ENCODE peak calls at places on chromosome 19, in six cellular contexts. One of them, this sample, is unnamed.

GRCh38 chr19:46861691-46862503 is 1.1 kb downstream of the ARHGAP35 start:
- DNase-seq in WTC11: peak
- DNase-seq in left ventricle myocardium inferior: no peak
- DNase-seq in AG10803: no peak
- DNase-seq in B cell: no peak
- DNase-seq in ovary: no peak
- DNase-seq in this sample: no peak

GRCh38 chr19:54390942-54391577 is 24.2 kb upstream of the TTYH1 start:
- DNase-seq in left ventricle myocardium inferior: no peak
- DNase-seq in AG10803: peak
- DNase-seq in ovary: peak
- DNase-seq in WTC11: peak
- DNase-seq in B cell: peak
- DNase-seq in this sample: peak

GRCh38 chr19:4557186-4557970 is 2.1 kb downstream of the SEMA6B start:
- DNase-seq in left ventricle myocardium inferior: no peak
- DNase-seq in B cell: peak
- DNase-seq in ovary: no peak
- DNase-seq in AG10803: no peak
- DNase-seq in WTC11: peak
- DNase-seq in this sample: no peak

GRCh38 chr19:47598407-47599349 is 10.3 kb upstream of the BICRA start:
- DNase-seq in ovary: peak
- DNase-seq in WTC11: peak
- DNase-seq in left ventricle myocardium inferior: no peak
- DNase-seq in B cell: no peak
- DNase-seq in AG10803: peak
- DNase-seq in this sample: no peak

GRCh38 chr19:58479736-58480480 is 3.8 kb downstream of the ZNF446 start:
- DNase-seq in left ventricle myocardium inferior: no peak
- DNase-seq in B cell: peak
- DNase-seq in WTC11: no peak
- DNase-seq in ovary: no peak
- DNase-seq in AG10803: no peak
- DNase-seq in this sample: no peak

GRCh38 chr19:56839665-56840451 is 668 bp downstream of the PEG3 start:
- DNase-seq in WTC11: no peak
- DNase-seq in left ventricle myocardium inferior: peak
- DNase-seq in ovary: peak
- DNase-seq in B cell: peak
- DNase-seq in AG10803: peak
- DNase-seq in this sample: no peak

GRCh38 chr19:10363789-10364281 is 16.5 kb downstream of the TYK2 start:
- DNase-seq in left ventricle myocardium inferior: no peak
- DNase-seq in WTC11: no peak
- DNase-seq in ovary: no peak
- DNase-seq in B cell: no peak
- DNase-seq in AG10803: no peak
- DNase-seq in this sample: no peak

GRCh38 chr19:40742477-40742876 is 7.8 kb downstream of the ACTMAP start:
- DNase-seq in WTC11: no peak
- DNase-seq in ovary: no peak
- DNase-seq in B cell: no peak
- DNase-seq in left ventricle myocardium inferior: no peak
- DNase-seq in AG10803: no peak
- DNase-seq in this sample: no peak

GRCh38 chr19:29529646-29530548 is 4.1 kb downstream of the VSTM2B start:
- DNase-seq in ovary: no peak
- DNase-seq in B cell: no peak
- DNase-seq in WTC11: peak
- DNase-seq in left ventricle myocardium inferior: no peak
- DNase-seq in AG10803: no peak
- DNase-seq in this sample: no peak

GRCh38 chr19:29001922-29002247 is 211.1 kb downstream of the UQCRFS1 start:
- DNase-seq in left ventricle myocardium inferior: no peak
- DNase-seq in WTC11: no peak
- DNase-seq in AG10803: peak
- DNase-seq in ovary: no peak
- DNase-seq in B cell: no peak
- DNase-seq in this sample: no peak

GRCh38 chr19:43780706-43781525 is at the start of gene KCNN4:
- DNase-seq in B cell: peak
- DNase-seq in AG10803: peak
- DNase-seq in WTC11: no peak
- DNase-seq in ovary: no peak
- DNase-seq in left ventricle myocardium inferior: no peak
- DNase-seq in this sample: no peak

GRCh38 chr19:39299404-39299803 is 3.2 kb downstream of the IFNL1 start:
- DNase-seq in left ventricle myocardium inferior: no peak
- DNase-seq in B cell: no peak
- DNase-seq in WTC11: no peak
- DNase-seq in AG10803: no peak
- DNase-seq in ovary: no peak
- DNase-seq in this sample: no peak

GRCh38 chr19:30148039-30148438 is 206.0 kb downstream of the URI1 start:
- DNase-seq in WTC11: no peak
- DNase-seq in ovary: no peak
- DNase-seq in B cell: no peak
- DNase-seq in AG10803: no peak
- DNase-seq in left ventricle myocardium inferior: no peak
- DNase-seq in this sample: no peak

GRCh38 chr19:33513424-33513823 is 8.2 kb downstream of the PEPD start:
- DNase-seq in AG10803: no peak
- DNase-seq in left ventricle myocardium inferior: no peak
- DNase-seq in B cell: no peak
- DNase-seq in WTC11: no peak
- DNase-seq in ovary: no peak
- DNase-seq in this sample: no peak

GRCh38 chr19:50377051-50377441 is 789 bp downstream of the NR1H2 start:
- DNase-seq in AG10803: no peak
- DNase-seq in left ventricle myocardium inferior: no peak
- DNase-seq in WTC11: peak
- DNase-seq in ovary: peak
- DNase-seq in B cell: no peak
- DNase-seq in this sample: peak

GRCh38 chr19:33248553-33248953 is 22.9 kb upstream of the SLC7A10 start:
- DNase-seq in ovary: no peak
- DNase-seq in left ventricle myocardium inferior: no peak
- DNase-seq in AG10803: no peak
- DNase-seq in B cell: no peak
- DNase-seq in WTC11: no peak
- DNase-seq in this sample: no peak

GRCh38 chr19:42224940-42225717 is 5.0 kb downstream of the ZNF526 start:
- DNase-seq in WTC11: no peak
- DNase-seq in left ventricle myocardium inferior: no peak
- DNase-seq in B cell: no peak
- DNase-seq in AG10803: no peak
- DNase-seq in ovary: no peak
- DNase-seq in this sample: no peak

GRCh38 chr19:38004505-38005223 is 97.7 kb downstream of the SIPA1L3 start:
- DNase-seq in WTC11: peak
- DNase-seq in ovary: peak
- DNase-seq in left ventricle myocardium inferior: peak
- DNase-seq in B cell: peak
- DNase-seq in AG10803: peak
- DNase-seq in this sample: no peak

GRCh38 chr19:19873381-19873780 is 7.7 kb downstream of the ZNF253 start:
- DNase-seq in ovary: no peak
- DNase-seq in left ventricle myocardium inferior: no peak
- DNase-seq in AG10803: no peak
- DNase-seq in B cell: no peak
- DNase-seq in WTC11: no peak
- DNase-seq in this sample: no peak

GRCh38 chr19:18438331-18439024 is 545 bp upstream of the ISYNA1 start:
- DNase-seq in left ventricle myocardium inferior: peak
- DNase-seq in AG10803: no peak
- DNase-seq in ovary: peak
- DNase-seq in WTC11: peak
- DNase-seq in B cell: no peak
- DNase-seq in this sample: no peak

GRCh38 chr19:39203372-39204341 is at the start of gene SYCN:
- DNase-seq in left ventricle myocardium inferior: no peak
- DNase-seq in WTC11: no peak
- DNase-seq in B cell: no peak
- DNase-seq in AG10803: no peak
- DNase-seq in ovary: no peak
- DNase-seq in this sample: no peak

GRCh38 chr19:13034636-13035035 is 39.4 kb downstream of the NFIX start:
- DNase-seq in B cell: no peak
- DNase-seq in left ventricle myocardium inferior: no peak
- DNase-seq in ovary: no peak
- DNase-seq in AG10803: no peak
- DNase-seq in WTC11: no peak
- DNase-seq in this sample: no peak

GRCh38 chr19:13035820-13036365 is 40.6 kb downstream of the NFIX start:
- DNase-seq in left ventricle myocardium inferior: no peak
- DNase-seq in WTC11: no peak
- DNase-seq in ovary: no peak
- DNase-seq in B cell: no peak
- DNase-seq in AG10803: no peak
- DNase-seq in this sample: no peak

GRCh38 chr19:13037718-13038117 is 42.4 kb downstream of the NFIX start:
- DNase-seq in left ventricle myocardium inferior: no peak
- DNase-seq in AG10803: no peak
- DNase-seq in ovary: no peak
- DNase-seq in WTC11: no peak
- DNase-seq in B cell: no peak
- DNase-seq in this sample: no peak

GRCh38 chr19:13037161-13037560 is 41.9 kb downstream of the NFIX start:
- DNase-seq in left ventricle myocardium inferior: no peak
- DNase-seq in ovary: no peak
- DNase-seq in AG10803: peak
- DNase-seq in B cell: no peak
- DNase-seq in WTC11: no peak
- DNase-seq in this sample: no peak

GRCh38 chr19:13036366-13036976 is 41.2 kb downstream of the NFIX start:
- DNase-seq in B cell: no peak
- DNase-seq in ovary: no peak
- DNase-seq in AG10803: peak
- DNase-seq in WTC11: no peak
- DNase-seq in left ventricle myocardium inferior: no peak
- DNase-seq in this sample: no peak
- TF ChIP-seq CTCF in B cell: no peak
- TF ChIP-seq CTCF in ovary: no peak
- TF ChIP-seq CTCF in AG10803: peak
- TF ChIP-seq CTCF in WTC11: no peak
- TF ChIP-seq CTCF in left ventricle myocardium inferior: no peak
- TF ChIP-seq CTCF in this sample: no peak

GRCh38 chr19:3253270-3253669 is 28.8 kb downstream of the CELF5 start:
- DNase-seq in left ventricle myocardium inferior: no peak
- DNase-seq in B cell: no peak
- DNase-seq in AG10803: no peak
- DNase-seq in WTC11: no peak
- DNase-seq in ovary: no peak
- DNase-seq in this sample: no peak
- TF ChIP-seq CTCF in left ventricle myocardium inferior: no peak
- TF ChIP-seq CTCF in B cell: no peak
- TF ChIP-seq CTCF in AG10803: no peak
- TF ChIP-seq CTCF in WTC11: no peak
- TF ChIP-seq CTCF in ovary: no peak
- TF ChIP-seq CTCF in this sample: no peak

GRCh38 chr19:35714601-35715354 is 3.0 kb upstream of the KMT2B start:
- DNase-seq in B cell: no peak
- DNase-seq in left ventricle myocardium inferior: no peak
- DNase-seq in WTC11: peak
- DNase-seq in ovary: no peak
- DNase-seq in AG10803: no peak
- DNase-seq in this sample: no peak
- TF ChIP-seq CTCF in B cell: no peak
- TF ChIP-seq CTCF in left ventricle myocardium inferior: no peak
- TF ChIP-seq CTCF in WTC11: no peak
- TF ChIP-seq CTCF in ovary: no peak
- TF ChIP-seq CTCF in AG10803: no peak
- TF ChIP-seq CTCF in this sample: no peak

DNA sequence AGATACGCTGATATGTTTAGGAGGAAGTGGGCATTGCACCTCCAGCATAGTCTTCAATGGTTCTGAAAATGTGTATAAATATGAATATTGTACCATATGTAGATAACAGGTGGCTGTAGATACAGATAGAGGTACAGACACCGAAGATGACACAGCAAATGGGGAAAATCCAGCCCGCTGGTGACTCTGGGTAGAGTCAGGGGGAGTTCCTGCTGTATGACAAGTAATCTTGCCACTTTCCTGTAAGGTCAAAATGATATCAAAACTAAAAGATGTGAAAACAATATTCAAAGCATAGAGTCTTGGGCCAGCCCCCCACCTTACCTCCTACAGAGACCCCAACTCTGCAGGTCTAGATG is 17.8 kb downstream of the C2CD4C start:
- DNase-seq in ovary: no peak
- DNase-seq in AG10803: no peak
- DNase-seq in WTC11: no peak
- DNase-seq in B cell: no peak
- DNase-seq in left ventricle myocardium inferior: no peak
- DNase-seq in this sample: no peak
- TF ChIP-seq CTCF in ovary: no peak
- TF ChIP-seq CTCF in AG10803: no peak
- TF ChIP-seq CTCF in WTC11: no peak
- TF ChIP-seq CTCF in B cell: no peak
- TF ChIP-seq CTCF in left ventricle myocardium inferior: no peak
- TF ChIP-seq CTCF in this sample: no peak

GRCh38 chr19:23305555-23305954 is 55.4 kb upstream of the ZNF724 start:
- DNase-seq in B cell: no peak
- DNase-seq in left ventricle myocardium inferior: no peak
- DNase-seq in ovary: no peak
- DNase-seq in AG10803: no peak
- DNase-seq in WTC11: no peak
- DNase-seq in this sample: no peak
- TF ChIP-seq CTCF in B cell: no peak
- TF ChIP-seq CTCF in left ventricle myocardium inferior: no peak
- TF ChIP-seq CTCF in ovary: no peak
- TF ChIP-seq CTCF in AG10803: no peak
- TF ChIP-seq CTCF in WTC11: no peak
- TF ChIP-seq CTCF in this sample: no peak

GRCh38 chr19:16969127-16969526 is 57.5 kb downstream of the CPAMD8 start:
- DNase-seq in B cell: no peak
- DNase-seq in ovary: no peak
- DNase-seq in AG10803: no peak
- DNase-seq in left ventricle myocardium inferior: no peak
- DNase-seq in WTC11: no peak
- DNase-seq in this sample: no peak
- TF ChIP-seq CTCF in B cell: no peak
- TF ChIP-seq CTCF in ovary: no peak
- TF ChIP-seq CTCF in AG10803: no peak
- TF ChIP-seq CTCF in left ventricle myocardium inferior: peak
- TF ChIP-seq CTCF in WTC11: no peak
- TF ChIP-seq CTCF in this sample: no peak

DNA sequence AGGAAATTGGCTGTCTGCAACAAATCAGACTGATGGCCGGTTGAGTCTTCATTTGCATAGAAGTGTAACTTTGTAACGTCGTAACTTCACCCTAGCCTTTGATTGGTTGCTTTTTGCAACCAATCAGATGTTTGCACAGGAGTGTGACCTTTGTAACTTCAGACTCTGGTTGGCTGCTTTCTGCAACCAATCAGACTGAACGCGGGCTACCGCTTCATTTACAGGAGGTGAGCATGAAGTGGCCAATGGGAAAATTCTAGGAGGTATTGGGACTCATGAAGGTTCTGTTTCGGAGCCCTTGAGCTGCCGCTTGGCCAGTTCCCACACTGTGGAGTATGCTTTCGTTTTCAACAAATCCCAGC is 441 bp upstream of the ZNF559 start:
- DNase-seq in B cell: peak
- DNase-seq in ovary: peak
- DNase-seq in AG10803: peak
- DNase-seq in left ventricle myocardium inferior: peak
- DNase-seq in WTC11: peak
- DNase-seq in this sample: no peak
- TF ChIP-seq CTCF in B cell: no peak
- TF ChIP-seq CTCF in ovary: no peak
- TF ChIP-seq CTCF in AG10803: no peak
- TF ChIP-seq CTCF in left ventricle myocardium inferior: no peak
- TF ChIP-seq CTCF in WTC11: no peak
- TF ChIP-seq CTCF in this sample: no peak

This sample was measured in natural killer cell.